ENCODE peak calls at places on chromosomes 5 and 9, in ten cellular contexts. S is lung microvascular endothelial cell; P is activated T-cell treated with anti-CD3 and anti-CD28 coated beads, Interleukin-2, amount 50 U/mL, for 48 hours; K is choroid plexus epithelial cell; I is OCI-LY7; U is AG10803; H is coronary artery; L is activated CD4-positive, alpha-beta T cell treated with anti-CD3 and anti-CD28 coated beads, Interleukin-2, amount 50 U/mL, for 1 hour; O is right lobe of liver; D is effector memory CD8-positive, alpha-beta T cell. A is an unnamed sample.
A peak's percentile ranks its signal among the peaks of the same experiment; 100 is the strongest.

GRCh38 chr5:170552486-170553122 is 48.8 kb downstream of the KCNIP1 start:
- DNase-seq in S (peak; percentile 31), P (no peak), K (peak; percentile 90), I (no peak), U (peak; percentile 58), H (peak; percentile 71), L (no peak), O (peak; percentile 49), D (no peak), A (peak; percentile 82)

GRCh38 chr9:137619240-137620090 is 660 bp downstream of the EHMT1 start:
- DNase-seq in S (peak; percentile 43), P (peak; percentile 53), K (peak; percentile 64), I (peak; percentile 59), U (peak; percentile 49), H (no peak), L (peak; percentile 20), O (peak; percentile 63), D (no peak), A (no peak)

GRCh38 chr5:152246401-152246800 is 158.7 kb downstream of the NMUR2 start:
- DNase-seq in S (no peak), P (no peak), K (peak; percentile 19), I (peak; percentile 9), U (no peak), H (no peak), L (no peak), O (peak; percentile 41), D (no peak), A (no peak)

GRCh38 chr5:131774652-131775367 is 22.0 kb downstream of the FNIP1 start:
- DNase-seq in S (no peak), P (no peak), K (no peak), I (no peak), U (no peak), H (no peak), L (no peak), O (no peak), D (no peak), A (no peak)

GRCh38 chr9:32741706-32742105 is 41.6 kb upstream of the TMEM215 start:
- DNase-seq in S (peak; percentile 20), P (no peak), K (peak; percentile 1), I (no peak), U (no peak), H (no peak), L (no peak), O (peak; percentile 73), D (no peak), A (no peak)

GRCh38 chr9:21334603-21334968 is 618 bp downstream of the KLHL9 start:
- DNase-seq in S (no peak), P (no peak), K (peak; percentile 39), I (no peak), U (peak; percentile 35), H (no peak), L (no peak), O (no peak), D (no peak), A (no peak)

GRCh38 chr5:137822158-137822764 is 45.4 kb upstream of the MYOT start:
- DNase-seq in S (peak; percentile 52), P (no peak), K (peak; percentile 65), I (peak; percentile 18), U (peak; percentile 30), H (no peak), L (no peak), O (peak; percentile 49), D (no peak), A (no peak)

GRCh38 chr9:20980713-20981481 is 50.5 kb downstream of the HACD4 start:
- DNase-seq in S (peak; percentile 12), P (no peak), K (peak; percentile 80), I (peak; percentile 45), U (peak; percentile 86), H (no peak), L (no peak), O (no peak), D (no peak), A (no peak)

GRCh38 chr5:162209005-162209605 is 141.5 kb downstream of the GABRG2 start:
- DNase-seq in S (no peak), P (no peak), K (peak; percentile 0), I (peak; percentile 45), U (no peak), H (no peak), L (no peak), O (peak; percentile 43), D (no peak), A (no peak)

GRCh38 chr5:73986729-73987128 is 360.7 kb downstream of the ARHGEF28 start:
- DNase-seq in S (no peak), P (no peak), K (no peak), I (no peak), U (no peak), H (no peak), L (no peak), O (no peak), D (no peak), A (no peak)

GRCh38 chr5:37896159-37896558 is 56.3 kb upstream of the GDNF start:
- DNase-seq in S (no peak), P (no peak), K (no peak), I (no peak), U (no peak), H (no peak), L (no peak), O (no peak), D (no peak), A (no peak)

A was measured in cardiac septum.